ENCODE peak calls at places on chromosomes 12 and 14, in nine cellular contexts. One of them, this sample, is unnamed.

GRCh38 chr12:56593909-56594621 is 36.1 kb downstream of the BAZ2A start:
- DNase-seq in IMR-90: peak
- DNase-seq in RWPE1: peak
- DNase-seq in K562: peak
- DNase-seq in astrocyte: peak
- DNase-seq in pancreas: no peak
- DNase-seq in SK-N-SH: peak
- DNase-seq in AG04450: peak
- DNase-seq in kidney epithelial cell: peak
- DNase-seq in this sample: peak

GRCh38 chr12:121712462-121713256 is at the start of gene TMEM120B:
- DNase-seq in AG04450: no peak
- DNase-seq in pancreas: peak
- DNase-seq in RWPE1: peak
- DNase-seq in K562: peak
- DNase-seq in SK-N-SH: peak
- DNase-seq in IMR-90: peak
- DNase-seq in kidney epithelial cell: no peak
- DNase-seq in astrocyte: peak
- DNase-seq in this sample: peak

GRCh38 chr12:58296818-58297217 is 355.5 kb downstream of the ATP23 start:
- DNase-seq in SK-N-SH: no peak
- DNase-seq in astrocyte: peak
- DNase-seq in RWPE1: no peak
- DNase-seq in AG04450: no peak
- DNase-seq in kidney epithelial cell: no peak
- DNase-seq in IMR-90: no peak
- DNase-seq in pancreas: no peak
- DNase-seq in K562: no peak
- DNase-seq in this sample: no peak

GRCh38 chr14:103259801-103260628 is 74.0 kb upstream of the EIF5 start:
- DNase-seq in astrocyte: no peak
- DNase-seq in K562: no peak
- DNase-seq in IMR-90: no peak
- DNase-seq in RWPE1: no peak
- DNase-seq in AG04450: no peak
- DNase-seq in pancreas: peak
- DNase-seq in SK-N-SH: peak
- DNase-seq in kidney epithelial cell: no peak
- DNase-seq in this sample: no peak

GRCh38 chr14:24613241-24613640 is 3.8 kb upstream of the GZMH start:
- DNase-seq in astrocyte: no peak
- DNase-seq in SK-N-SH: no peak
- DNase-seq in RWPE1: no peak
- DNase-seq in pancreas: no peak
- DNase-seq in AG04450: no peak
- DNase-seq in K562: no peak
- DNase-seq in kidney epithelial cell: no peak
- DNase-seq in IMR-90: no peak
- DNase-seq in this sample: no peak

GRCh38 chr12:77064891-77065360 is 443 bp downstream of the E2F7 start:
- DNase-seq in SK-N-SH: no peak
- DNase-seq in pancreas: no peak
- DNase-seq in K562: no peak
- DNase-seq in RWPE1: peak
- DNase-seq in kidney epithelial cell: no peak
- DNase-seq in AG04450: no peak
- DNase-seq in astrocyte: no peak
- DNase-seq in IMR-90: no peak
- DNase-seq in this sample: no peak

GRCh38 chr12:131345521-131346436 is 365.1 kb upstream of the SFSWAP start:
- DNase-seq in K562: no peak
- DNase-seq in AG04450: no peak
- DNase-seq in IMR-90: no peak
- DNase-seq in SK-N-SH: no peak
- DNase-seq in astrocyte: no peak
- DNase-seq in RWPE1: no peak
- DNase-seq in pancreas: no peak
- DNase-seq in kidney epithelial cell: no peak
- DNase-seq in this sample: no peak

GRCh38 chr14:96264850-96265249 is 8.8 kb downstream of the BDKRB1 start:
- DNase-seq in K562: no peak
- DNase-seq in astrocyte: peak
- DNase-seq in kidney epithelial cell: no peak
- DNase-seq in pancreas: no peak
- DNase-seq in RWPE1: no peak
- DNase-seq in SK-N-SH: no peak
- DNase-seq in IMR-90: peak
- DNase-seq in AG04450: no peak
- DNase-seq in this sample: peak

GRCh38 chr12:84136862-84137367 is 775.7 kb downstream of the SLC6A15 start:
- DNase-seq in K562: no peak
- DNase-seq in AG04450: no peak
- DNase-seq in SK-N-SH: peak
- DNase-seq in astrocyte: peak
- DNase-seq in pancreas: no peak
- DNase-seq in RWPE1: peak
- DNase-seq in IMR-90: peak
- DNase-seq in kidney epithelial cell: no peak
- DNase-seq in this sample: peak

GRCh38 chr14:91517013-91517412 is 6.9 kb upstream of the PPP4R3A start:
- DNase-seq in pancreas: no peak
- DNase-seq in kidney epithelial cell: no peak
- DNase-seq in IMR-90: no peak
- DNase-seq in astrocyte: no peak
- DNase-seq in SK-N-SH: no peak
- DNase-seq in RWPE1: no peak
- DNase-seq in K562: no peak
- DNase-seq in AG04450: no peak
- DNase-seq in this sample: no peak

GRCh38 chr12:94056419-94057158 is 91.8 kb upstream of the PLXNC1 start:
- DNase-seq in SK-N-SH: no peak
- DNase-seq in AG04450: no peak
- DNase-seq in kidney epithelial cell: no peak
- DNase-seq in astrocyte: no peak
- DNase-seq in K562: no peak
- DNase-seq in RWPE1: no peak
- DNase-seq in pancreas: no peak
- DNase-seq in IMR-90: no peak
- DNase-seq in this sample: no peak

GRCh38 chr12:12349711-12350665 is at the start of gene MANSC1:
- DNase-seq in AG04450: no peak
- DNase-seq in RWPE1: no peak
- DNase-seq in kidney epithelial cell: no peak
- DNase-seq in pancreas: peak
- DNase-seq in K562: peak
- DNase-seq in astrocyte: no peak
- DNase-seq in IMR-90: peak
- DNase-seq in SK-N-SH: peak
- DNase-seq in this sample: peak

GRCh38 chr12:43805149-43805856 is 814 bp downstream of the TWF1 start:
- DNase-seq in IMR-90: no peak
- DNase-seq in SK-N-SH: peak
- DNase-seq in pancreas: no peak
- DNase-seq in AG04450: no peak
- DNase-seq in astrocyte: peak
- DNase-seq in RWPE1: peak
- DNase-seq in kidney epithelial cell: no peak
- DNase-seq in K562: no peak
- DNase-seq in this sample: no peak

GRCh38 chr12:7444076-7444475 is at the start of gene CD163L1:
- DNase-seq in RWPE1: no peak
- DNase-seq in SK-N-SH: no peak
- DNase-seq in K562: no peak
- DNase-seq in kidney epithelial cell: no peak
- DNase-seq in pancreas: no peak
- DNase-seq in IMR-90: no peak
- DNase-seq in astrocyte: no peak
- DNase-seq in AG04450: no peak
- DNase-seq in this sample: no peak

GRCh38 chr14:33369972-33370371 is 431.3 kb downstream of the NPAS3 start:
- DNase-seq in kidney epithelial cell: no peak
- DNase-seq in AG04450: no peak
- DNase-seq in IMR-90: no peak
- DNase-seq in K562: no peak
- DNase-seq in pancreas: no peak
- DNase-seq in SK-N-SH: no peak
- DNase-seq in RWPE1: no peak
- DNase-seq in astrocyte: no peak
- DNase-seq in this sample: no peak

GRCh38 chr14:103501921-103502669 is 20.5 kb downstream of the CKB start:
- DNase-seq in pancreas: peak
- DNase-seq in IMR-90: no peak
- DNase-seq in SK-N-SH: no peak
- DNase-seq in kidney epithelial cell: no peak
- DNase-seq in astrocyte: no peak
- DNase-seq in AG04450: no peak
- DNase-seq in RWPE1: no peak
- DNase-seq in K562: no peak
- DNase-seq in this sample: no peak

GRCh38 chr12:30996255-30996654 is 69.7 kb downstream of the TSPAN11 start:
- DNase-seq in SK-N-SH: no peak
- DNase-seq in RWPE1: no peak
- DNase-seq in AG04450: peak
- DNase-seq in kidney epithelial cell: peak
- DNase-seq in IMR-90: peak
- DNase-seq in pancreas: no peak
- DNase-seq in astrocyte: peak
- DNase-seq in K562: no peak
- DNase-seq in this sample: peak

GRCh38 chr12:90335561-90335960 is 619.4 kb downstream of the CCER1 start:
- DNase-seq in astrocyte: peak
- DNase-seq in RWPE1: no peak
- DNase-seq in IMR-90: no peak
- DNase-seq in SK-N-SH: no peak
- DNase-seq in pancreas: no peak
- DNase-seq in AG04450: no peak
- DNase-seq in kidney epithelial cell: peak
- DNase-seq in K562: no peak
- DNase-seq in this sample: peak

GRCh38 chr14:104150201-104151027 is 12.0 kb downstream of the KIF26A start:
- DNase-seq in SK-N-SH: peak
- DNase-seq in pancreas: no peak
- DNase-seq in IMR-90: no peak
- DNase-seq in K562: peak
- DNase-seq in astrocyte: peak
- DNase-seq in RWPE1: no peak
- DNase-seq in AG04450: no peak
- DNase-seq in kidney epithelial cell: no peak
- DNase-seq in this sample: peak

GRCh38 chr12:94266390-94266789 is 118.0 kb downstream of the PLXNC1 start:
- DNase-seq in RWPE1: no peak
- DNase-seq in astrocyte: no peak
- DNase-seq in SK-N-SH: no peak
- DNase-seq in IMR-90: no peak
- DNase-seq in kidney epithelial cell: no peak
- DNase-seq in pancreas: no peak
- DNase-seq in K562: no peak
- DNase-seq in AG04450: no peak
- DNase-seq in this sample: no peak

GRCh38 chr14:62179367-62180018 is 417.3 kb downstream of the SNAPC1 start:
- DNase-seq in astrocyte: peak
- DNase-seq in K562: no peak
- DNase-seq in AG04450: peak
- DNase-seq in SK-N-SH: peak
- DNase-seq in IMR-90: peak
- DNase-seq in kidney epithelial cell: peak
- DNase-seq in RWPE1: peak
- DNase-seq in pancreas: no peak
- DNase-seq in this sample: peak
- TF ChIP-seq CTCF in astrocyte: peak
- TF ChIP-seq CTCF in K562: no peak
- TF ChIP-seq CTCF in AG04450: peak
- TF ChIP-seq CTCF in SK-N-SH: peak
- TF ChIP-seq CTCF in IMR-90: peak
- TF ChIP-seq CTCF in kidney epithelial cell: peak
- TF ChIP-seq CTCF in RWPE1: peak
- TF ChIP-seq CTCF in pancreas: peak
- TF ChIP-seq CTCF in this sample: peak

DNA sequence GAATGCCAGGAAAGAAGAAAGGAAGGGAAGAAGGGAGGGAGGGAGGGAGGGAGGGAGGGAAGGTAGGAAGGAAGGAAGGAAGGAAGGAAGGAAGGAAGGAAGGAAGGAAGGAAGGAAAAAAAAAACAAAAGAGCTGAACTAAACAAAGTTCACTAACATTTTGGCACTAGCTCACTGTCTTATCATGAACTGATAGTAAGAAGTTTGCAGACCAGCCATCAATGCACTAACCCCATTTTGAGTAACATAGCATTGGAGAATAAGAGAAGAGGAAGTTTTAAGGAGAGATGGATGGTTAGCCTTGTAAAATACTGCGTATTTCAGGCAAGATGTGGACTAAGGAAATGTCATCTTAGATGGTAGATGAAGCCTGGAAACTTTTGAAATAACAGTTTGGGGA is 1136.0 kb downstream of the FLRT2 start:
- DNase-seq in SK-N-SH: no peak
- DNase-seq in astrocyte: no peak
- DNase-seq in K562: no peak
- DNase-seq in IMR-90: no peak
- DNase-seq in kidney epithelial cell: no peak
- DNase-seq in pancreas: no peak
- DNase-seq in AG04450: no peak
- DNase-seq in RWPE1: no peak
- DNase-seq in this sample: no peak
- TF ChIP-seq CTCF in SK-N-SH: no peak
- TF ChIP-seq CTCF in astrocyte: no peak
- TF ChIP-seq CTCF in K562: no peak
- TF ChIP-seq CTCF in IMR-90: no peak
- TF ChIP-seq CTCF in kidney epithelial cell: no peak
- TF ChIP-seq CTCF in pancreas: no peak
- TF ChIP-seq CTCF in AG04450: no peak
- TF ChIP-seq CTCF in RWPE1: no peak
- TF ChIP-seq CTCF in this sample: no peak

GRCh38 chr12:54337280-54337842 is 12.4 kb downstream of the COPZ1 start:
- DNase-seq in SK-N-SH: no peak
- DNase-seq in AG04450: no peak
- DNase-seq in kidney epithelial cell: no peak
- DNase-seq in astrocyte: no peak
- DNase-seq in pancreas: no peak
- DNase-seq in IMR-90: no peak
- DNase-seq in K562: peak
- DNase-seq in RWPE1: no peak
- DNase-seq in this sample: no peak
- TF ChIP-seq CTCF in SK-N-SH: no peak
- TF ChIP-seq CTCF in AG04450: peak
- TF ChIP-seq CTCF in kidney epithelial cell: peak
- TF ChIP-seq CTCF in astrocyte: no peak
- TF ChIP-seq CTCF in pancreas: no peak
- TF ChIP-seq CTCF in IMR-90: peak
- TF ChIP-seq CTCF in K562: peak
- TF ChIP-seq CTCF in RWPE1: no peak
- TF ChIP-seq CTCF in this sample: no peak

DNA sequence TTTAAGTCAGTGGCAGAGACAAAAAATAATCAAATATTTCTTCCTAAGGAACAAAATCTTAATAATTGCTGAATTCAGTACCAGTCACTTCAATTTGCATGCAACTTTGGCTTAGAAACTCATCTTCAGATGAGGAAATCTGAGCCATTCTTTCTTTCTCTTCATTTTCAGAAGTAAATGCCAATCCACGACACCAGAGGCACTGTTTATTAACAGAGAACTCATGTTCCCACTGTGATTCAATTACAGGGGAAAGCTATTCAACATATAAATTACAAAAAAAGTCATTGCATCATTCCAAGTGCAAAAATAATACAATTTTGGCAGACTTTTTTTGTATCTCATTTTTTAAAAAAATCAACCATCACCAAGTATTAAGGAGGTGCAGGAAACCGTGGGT is 816.1 kb upstream of the TMEM132C start:
- DNase-seq in kidney epithelial cell: no peak
- DNase-seq in astrocyte: no peak
- DNase-seq in RWPE1: no peak
- DNase-seq in AG04450: no peak
- DNase-seq in IMR-90: peak
- DNase-seq in SK-N-SH: no peak
- DNase-seq in K562: no peak
- DNase-seq in pancreas: no peak
- DNase-seq in this sample: no peak
- TF ChIP-seq CTCF in kidney epithelial cell: no peak
- TF ChIP-seq CTCF in astrocyte: no peak
- TF ChIP-seq CTCF in RWPE1: no peak
- TF ChIP-seq CTCF in AG04450: no peak
- TF ChIP-seq CTCF in IMR-90: peak
- TF ChIP-seq CTCF in SK-N-SH: no peak
- TF ChIP-seq CTCF in K562: no peak
- TF ChIP-seq CTCF in pancreas: no peak
- TF ChIP-seq CTCF in this sample: no peak